ENCODE peak calls at places on chromosomes 6 and 20, in seven cellular contexts. B, G, Y, O, E, T and L are unnamed samples.

GRCh38 chr6:22582806-22583205 is 13.4 kb downstream of the HDGFL1 start:
- DNase-seq in B (no peak), Y (no peak), G (no peak), O (no peak), T (no peak), E (no peak), L (no peak)

GRCh38 chr6:90574610-90575009 is 12.3 kb downstream of the MAP3K7 start:
- DNase-seq in T (no peak), E (no peak), O (no peak), G (no peak), Y (no peak), B (no peak), L (peak)

GRCh38 chr6:100347901-100348550 is 116.7 kb downstream of the SIM1 start:
- DNase-seq in T (no peak), O (no peak), E (peak), Y (no peak), B (no peak), G (no peak), L (peak)

GRCh38 chr20:52426856-52427255 is 235.3 kb upstream of the ZFP64 start:
- DNase-seq in B (no peak), T (no peak), O (no peak), E (no peak), Y (no peak), G (no peak), L (no peak)

GRCh38 chr20:57464642-57465211 is 60.2 kb downstream of the CTCFL start:
- DNase-seq in B (peak), E (no peak), Y (no peak), G (no peak), T (peak), O (no peak), L (peak)

GRCh38 chr6:100194535-100194934 is 200.5 kb upstream of the MCHR2 start:
- DNase-seq in E (no peak), G (no peak), Y (no peak), B (no peak), O (no peak), T (no peak), L (no peak)

GRCh38 chr20:59182401-59183044 is 18.9 kb downstream of the ZNF831 start:
- DNase-seq in G (no peak), B (no peak), E (no peak), Y (no peak), T (no peak), O (no peak), L (peak)

GRCh38 chr6:138833819-138834539 is 38.1 kb downstream of the ECT2L start:
- DNase-seq in T (no peak), E (no peak), B (no peak), Y (no peak), O (peak), G (peak), L (no peak)

GRCh38 chr6:20769651-20770050 is 235.4 kb downstream of the CDKAL1 start:
- DNase-seq in B (no peak), O (no peak), Y (no peak), T (no peak), E (no peak), G (no peak), L (no peak)

GRCh38 chr6:127547215-127547614 is 28.1 kb upstream of the MTCL3 start:
- DNase-seq in G (no peak), T (no peak), E (peak), O (no peak), B (peak), Y (peak), L (no peak)

GRCh38 chr6:151004415-151005024 is 139.0 kb downstream of the MTHFD1L start:
- DNase-seq in E (no peak), G (no peak), O (peak), T (no peak), Y (no peak), B (peak), L (peak)

GRCh38 chr6:38191418-38191817 is 371.9 kb downstream of the ZFAND3 start:
- DNase-seq in E (no peak), Y (no peak), G (no peak), B (no peak), O (no peak), T (no peak), L (no peak)

GRCh38 chr6:100622907-100623692 is 158.4 kb upstream of the SIM1 start:
- DNase-seq in T (no peak), Y (no peak), G (no peak), E (no peak), O (no peak), B (no peak), L (peak)

GRCh38 chr6:133040025-133040838 is 200.9 kb upstream of the EYA4 start:
- DNase-seq in E (peak), B (peak), Y (peak), O (no peak), T (no peak), G (no peak), L (no peak)

GRCh38 chr6:169738972-169739529 is 12.3 kb downstream of the DYNLT2 start:
- DNase-seq in E (no peak), O (peak), B (no peak), T (no peak), G (no peak), Y (no peak), L (no peak)

GRCh38 chr6:109783245-109783990 is 92.3 kb downstream of the FIG4 start:
- DNase-seq in G (no peak), B (no peak), T (no peak), O (no peak), Y (peak), E (no peak), L (peak)

GRCh38 chr20:37435607-37436006 is 85.4 kb upstream of the NNAT start:
- DNase-seq in Y (no peak), G (no peak), T (no peak), O (no peak), B (no peak), E (no peak), L (no peak)

GRCh38 chr6:13466304-13467215 is 20.8 kb downstream of the GFOD1 start:
- DNase-seq in G (no peak), B (no peak), O (peak), Y (no peak), E (no peak), T (peak), L (no peak)

GRCh38 chr6:125302840-125303511 is 1.2 kb upstream of the HDDC2 start:
- DNase-seq in O (no peak), B (no peak), Y (no peak), E (no peak), G (no peak), T (no peak), L (no peak)

GRCh38 chr6:22072939-22073338 is 223.9 kb downstream of the PRL start:
- DNase-seq in G (no peak), E (no peak), T (no peak), O (peak), Y (no peak), B (peak), L (no peak)

GRCh38 chr6:83371428-83371827 is 59.4 kb downstream of the ME1 start:
- DNase-seq in O (no peak), Y (no peak), E (no peak), B (no peak), G (no peak), T (no peak), L (no peak)

GRCh38 chr6:106745824-106746610 is 116.6 kb downstream of the QRSL1 start:
- DNase-seq in G (no peak), E (no peak), B (peak), O (no peak), Y (no peak), T (no peak), L (no peak)

GRCh38 chr20:45372646-45373352 is 5.3 kb downstream of the TP53TG5 start:
- DNase-seq in B (no peak), E (no peak), Y (peak), G (peak), T (no peak), O (no peak), L (no peak)

GRCh38 chr6:16043171-16044142 is 85.4 kb upstream of the MYLIP start:
- DNase-seq in B (no peak), Y (no peak), T (no peak), E (no peak), O (no peak), G (no peak), L (no peak)